ENCODE peak calls at places on chromosome X, in nine cellular contexts. Z, W, H, O, P, A, I, Y and S are unnamed samples.

GRCh38 chrX:85375333-85375738 is 4.1 kb downstream of the POF1B start:
- DNase-seq in Z (no peak), I (peak), H (no peak), P (no peak), Y (peak), O (no peak), W (no peak), A (no peak), S (no peak)

GRCh38 chrX:73758253-73758652 is 195.3 kb downstream of the CHIC1 start:
- DNase-seq in P (no peak), W (peak), A (no peak), H (no peak), I (no peak), Z (no peak), O (no peak), Y (no peak), S (no peak)

GRCh38 chrX:20514358-20514757 is 247.6 kb upstream of the RPS6KA3 start:
- DNase-seq in A (peak), W (peak), Z (no peak), P (peak), H (peak), O (no peak), Y (no peak), I (peak), S (no peak)

GRCh38 chrX:116239944-116240391 is 69.4 kb downstream of the AGTR2 start:
- DNase-seq in Z (no peak), W (peak), O (no peak), I (no peak), Y (peak), A (peak), H (no peak), P (peak), S (no peak)

GRCh38 chrX:3516051-3516541 is 169.6 kb upstream of the MXRA5 start:
- DNase-seq in W (no peak), Z (no peak), I (no peak), O (no peak), P (peak), H (no peak), A (peak), Y (no peak), S (no peak)

GRCh38 chrX:154458954-154459829 is 1.1 kb downstream of the PLXNA3 start:
- DNase-seq in I (no peak), P (peak), W (peak), H (peak), Y (peak), O (peak), A (no peak), Z (no peak), S (no peak)

GRCh38 chrX:312621-313331 is 5.8 kb downstream of the GTPBP6 start:
- DNase-seq in H (no peak), W (no peak), O (no peak), P (no peak), A (no peak), I (no peak), Y (no peak), Z (peak), S (no peak)

GRCh38 chrX:13252726-13253125 is 67.1 kb downstream of the ATXN3L start:
- DNase-seq in I (no peak), P (peak), O (no peak), Y (no peak), H (no peak), W (no peak), Z (no peak), A (peak), S (no peak)

GRCh38 chrX:74383611-74384010 is 37.7 kb upstream of the SLC16A2 start:
- DNase-seq in I (peak), O (peak), Y (peak), A (peak), W (peak), P (peak), Z (no peak), H (peak), S (peak)

GRCh38 chrX:100654256-100654655 is 10.3 kb downstream of the SRPX2 start:
- DNase-seq in I (peak), H (peak), W (peak), A (peak), O (peak), Z (no peak), Y (peak), P (peak), S (peak)

GRCh38 chrX:11629593-11630211 is 36.0 kb downstream of the ARHGAP6 start:
- DNase-seq in H (no peak), P (peak), I (no peak), O (no peak), A (peak), Y (no peak), W (peak), Z (no peak), S (no peak)

GRCh38 chrX:141947350-141947749 is 43.7 kb downstream of the MAGEC1 start:
- DNase-seq in O (no peak), Y (no peak), I (no peak), A (no peak), W (no peak), H (no peak), Z (no peak), P (no peak), S (no peak)

GRCh38 chrX:30659421-30659820 is 6.2 kb downstream of the GK start:
- DNase-seq in H (no peak), O (no peak), Z (no peak), Y (no peak), P (peak), W (peak), I (peak), A (peak), S (no peak)

GRCh38 chrX:151773434-151773833 is 38.9 kb downstream of the CNGA2 start:
- DNase-seq in H (no peak), I (no peak), O (no peak), Y (no peak), P (no peak), W (no peak), Z (no peak), A (no peak), S (no peak)

GRCh38 chrX:38458071-38458470 is 103.3 kb upstream of the TSPAN7 start:
- DNase-seq in Z (no peak), H (peak), O (no peak), A (peak), Y (no peak), W (no peak), P (no peak), I (no peak), S (peak)

GRCh38 chrX:115142057-115142456 is 47.2 kb upstream of the RBMXL3 start:
- DNase-seq in P (no peak), Y (no peak), H (no peak), A (no peak), W (no peak), Z (no peak), O (no peak), I (no peak), S (no peak)

DNA sequence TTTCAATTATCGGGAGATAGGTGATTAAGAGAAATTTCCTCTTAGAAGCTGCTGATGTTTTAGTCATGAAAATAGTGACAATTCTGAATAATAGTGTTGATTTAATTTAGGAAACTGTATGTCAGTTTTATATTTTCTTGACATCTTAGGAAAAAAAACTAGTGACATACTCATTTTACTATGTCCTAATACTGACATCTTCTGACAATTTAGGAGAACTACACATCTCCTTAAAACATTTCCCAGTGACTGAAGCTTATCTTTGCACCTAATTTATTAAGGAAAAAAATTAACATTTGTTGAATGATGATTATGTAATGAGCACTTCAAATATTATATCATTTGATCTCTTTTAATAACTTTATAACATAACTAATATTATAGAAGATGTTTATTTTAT is 42.0 kb upstream of the RBMXL3 start:
- DNase-seq in H (peak), Y (no peak), A (peak), Z (no peak), O (no peak), I (peak), P (peak), W (peak), S (no peak)
- TF ChIP-seq CTCF in H (peak), Y (peak), A (peak), Z (peak), O (peak), I (peak), P (peak), W (peak), S (peak)

DNA sequence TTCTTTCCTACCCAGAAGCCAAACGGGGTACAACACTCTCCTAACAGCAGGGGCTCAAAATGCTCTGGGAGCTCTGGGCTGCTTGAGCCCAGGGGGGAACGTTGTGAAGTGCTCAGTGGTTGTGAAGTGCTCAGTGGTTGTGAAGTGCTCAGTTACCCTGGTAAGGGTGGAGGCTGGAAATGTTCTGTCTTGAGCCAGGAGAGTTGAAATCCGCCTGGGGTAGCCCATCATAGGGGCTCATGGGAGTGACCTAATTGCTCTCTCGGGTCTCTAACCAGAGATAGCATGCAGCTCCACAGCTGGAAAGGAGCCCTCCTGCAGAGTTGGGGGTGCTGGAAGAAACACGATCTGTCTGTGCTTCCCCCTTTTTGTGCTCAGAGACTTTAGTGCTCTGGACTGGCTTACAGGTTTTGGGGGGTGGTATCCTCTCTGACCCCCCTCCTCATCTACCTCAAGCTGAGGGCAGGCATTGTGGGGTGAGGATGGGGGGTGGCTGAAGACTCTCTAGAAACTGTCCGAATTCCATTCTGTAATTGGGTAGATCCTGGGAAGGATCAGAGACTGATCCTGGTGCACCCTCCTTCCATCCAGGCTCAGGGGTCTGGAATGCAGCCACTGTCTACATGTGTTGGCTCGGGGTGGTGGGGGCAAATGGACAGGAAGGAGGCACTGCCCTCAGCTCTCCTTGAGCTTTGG is 2.7 kb downstream of the EFNB1 start:
- DNase-seq in I (no peak), Y (no peak), A (no peak), Z (no peak), H (no peak), O (no peak), W (no peak), P (no peak), S (no peak)
- H3K4me3 ChIP-seq in I (no peak), Y (peak), A (peak), Z (peak), H (peak), O (no peak), W (peak), P (peak), S (no peak)

DNA sequence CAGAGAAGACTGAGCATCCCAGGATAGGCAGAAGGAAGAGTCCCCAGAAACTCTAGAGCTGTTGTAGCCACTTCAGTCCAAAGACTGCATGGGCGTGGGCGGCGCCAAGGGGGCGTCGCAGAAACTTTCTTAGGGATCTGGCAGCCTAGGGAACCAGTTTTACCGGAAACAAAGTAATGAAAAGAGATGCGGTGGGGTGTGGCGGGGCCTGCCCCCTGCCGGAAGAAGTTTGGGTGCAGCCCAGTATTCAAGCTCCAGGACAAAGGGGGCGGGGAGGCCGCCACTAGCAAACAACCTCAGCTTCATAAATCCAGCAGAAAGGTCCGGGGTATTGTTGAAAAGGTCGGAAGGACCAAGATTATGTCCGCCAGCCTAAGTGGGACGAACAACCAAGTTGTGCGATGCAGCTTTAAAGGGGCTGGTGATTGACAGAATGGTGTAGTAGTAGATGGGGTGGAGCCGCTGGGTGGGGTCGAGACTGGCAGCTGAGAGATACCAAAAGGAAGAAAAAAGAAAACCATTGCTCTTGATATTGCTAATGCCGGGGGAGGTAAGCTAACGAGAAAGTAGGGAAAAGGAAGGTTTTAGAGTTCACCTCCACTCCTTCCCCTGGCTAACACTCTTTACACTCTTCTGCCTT is 190.5 kb downstream of the RRAGB start:
- DNase-seq in Z (peak), P (peak), H (peak), I (no peak), A (peak), W (peak), Y (peak), O (no peak), S (peak)
- TF ChIP-seq CTCF in Z (peak), P (peak), H (peak), I (no peak), A (peak), W (peak), Y (peak), O (no peak), S (peak)

DNA sequence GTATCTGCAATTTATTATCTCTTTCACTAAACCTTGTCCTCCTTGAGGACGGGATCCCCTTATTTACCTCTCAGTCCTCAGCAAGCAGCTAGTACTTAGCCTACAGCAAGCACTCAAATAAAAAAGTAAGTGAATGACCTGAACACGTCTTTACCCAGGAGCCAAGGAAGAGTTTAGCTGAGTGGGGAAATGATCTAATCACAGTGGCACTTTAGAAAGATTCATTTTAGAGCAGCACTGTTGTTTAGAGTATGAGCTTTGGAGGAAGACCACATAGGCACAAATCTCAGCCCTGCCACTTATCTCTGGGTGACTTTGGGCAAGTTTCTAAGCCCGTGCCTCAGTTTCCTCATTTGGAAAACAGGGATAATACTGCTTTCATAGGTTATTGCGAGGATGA is 2.7 kb downstream of the FAM120C start:
- DNase-seq in H (no peak), W (peak), P (peak), A (peak), Y (no peak), O (no peak), I (no peak), Z (no peak), S (no peak)
- H3K4me3 ChIP-seq in H (peak), W (peak), P (peak), A (peak), Y (no peak), O (peak), I (peak), Z (no peak), S (no peak)

DNA sequence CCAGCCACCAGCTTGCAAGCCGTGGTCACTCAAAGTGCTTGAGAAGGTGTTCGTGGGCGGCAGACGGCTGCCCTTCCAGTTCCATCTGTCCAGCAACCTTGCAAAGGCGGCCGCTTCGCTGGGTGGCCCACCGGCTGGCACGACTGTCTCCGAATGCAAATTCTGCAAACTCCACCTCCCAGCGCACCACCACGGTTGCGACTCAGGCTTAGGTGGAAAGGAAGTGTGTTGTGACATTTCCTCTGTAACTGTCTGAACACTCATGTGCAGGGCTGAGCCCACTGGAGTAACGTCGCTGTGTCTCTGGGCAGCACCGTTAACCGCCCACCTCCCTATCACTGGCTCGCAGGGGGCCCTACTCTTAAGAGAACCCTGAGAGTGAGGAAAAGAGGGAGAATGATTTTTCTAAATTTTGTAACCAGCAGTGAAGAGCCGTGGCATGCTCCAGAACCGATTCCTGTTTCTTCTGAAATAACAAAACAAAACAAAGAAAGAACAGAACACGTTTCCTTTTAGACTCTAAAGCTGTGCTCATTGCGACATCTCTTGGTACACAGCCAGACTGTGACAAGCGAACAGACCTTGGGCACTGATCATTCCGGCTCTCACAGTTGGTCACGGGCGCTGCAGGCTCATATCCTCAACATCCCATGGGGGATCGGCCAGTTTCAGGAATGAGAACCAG is at the start of gene P2RY8:
- DNase-seq in W (peak), Y (peak), H (peak), Z (peak), O (peak), I (peak), A (peak), P (peak), S (no peak)
- TF ChIP-seq CTCF in W (no peak), Y (no peak), H (no peak), Z (no peak), O (peak), I (no peak), A (no peak), P (no peak), S (no peak)

DNA sequence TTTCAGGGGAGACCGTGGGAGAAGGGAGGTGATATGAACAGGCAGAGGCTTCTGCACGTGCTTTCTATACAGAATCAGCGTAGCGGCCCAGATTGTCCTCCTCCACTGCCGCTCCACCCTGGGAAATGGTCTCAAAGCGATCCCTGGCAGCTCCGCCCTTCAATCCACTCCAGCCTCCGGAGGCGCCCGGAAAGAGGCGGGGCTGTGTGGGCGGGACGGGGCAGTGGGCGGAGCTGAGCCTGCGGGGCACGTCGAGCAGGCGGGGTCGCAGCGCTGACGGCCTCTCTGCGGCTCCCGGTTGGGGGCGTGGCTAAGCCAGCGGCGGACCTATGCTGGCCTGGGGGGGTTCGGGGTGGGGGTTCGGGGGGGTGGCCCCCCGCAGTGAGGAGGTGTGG is 210 bp upstream of the SMIM10L2A start:
- DNase-seq in H (peak), A (peak), O (peak), I (peak), W (peak), Y (peak), P (peak), Z (peak), S (peak)
- H3K4me3 ChIP-seq in H (peak), A (peak), O (peak), I (peak), W (peak), Y (peak), P (peak), Z (peak), S (peak)

GRCh38 chrX:119698835-119699234 is 5.9 kb upstream of the SEPTIN6 start:
- DNase-seq in W (peak), Y (no peak), A (peak), I (peak), O (peak), P (peak), Z (no peak), H (peak), S (peak)
- TF ChIP-seq CTCF in W (peak), Y (peak), A (peak), I (peak), O (peak), P (peak), Z (peak), H (peak), S (peak)

GRCh38 chrX:47621851-47622250 is 2.2 kb upstream of the SYN1 start:
- DNase-seq in P (no peak), I (no peak), Y (no peak), A (no peak), H (no peak), W (no peak), Z (no peak), O (no peak), S (no peak)

GRCh38 chrX:47620303-47620685 is 637 bp upstream of the SYN1 start:
- DNase-seq in Z (no peak), H (no peak), P (no peak), Y (no peak), A (no peak), I (no peak), W (no peak), O (no peak), S (no peak)

GRCh38 chrX:47625365-47625764 is 4.4 kb downstream of the CFP start:
- DNase-seq in O (no peak), Z (no peak), Y (no peak), A (no peak), H (no peak), P (no peak), W (no peak), I (no peak), S (no peak)

GRCh38 chrX:47619486-47620302 is at the start of gene SYN1:
- DNase-seq in Z (peak), Y (peak), A (peak), I (peak), H (peak), W (peak), O (no peak), P (peak), S (no peak)

DNA sequence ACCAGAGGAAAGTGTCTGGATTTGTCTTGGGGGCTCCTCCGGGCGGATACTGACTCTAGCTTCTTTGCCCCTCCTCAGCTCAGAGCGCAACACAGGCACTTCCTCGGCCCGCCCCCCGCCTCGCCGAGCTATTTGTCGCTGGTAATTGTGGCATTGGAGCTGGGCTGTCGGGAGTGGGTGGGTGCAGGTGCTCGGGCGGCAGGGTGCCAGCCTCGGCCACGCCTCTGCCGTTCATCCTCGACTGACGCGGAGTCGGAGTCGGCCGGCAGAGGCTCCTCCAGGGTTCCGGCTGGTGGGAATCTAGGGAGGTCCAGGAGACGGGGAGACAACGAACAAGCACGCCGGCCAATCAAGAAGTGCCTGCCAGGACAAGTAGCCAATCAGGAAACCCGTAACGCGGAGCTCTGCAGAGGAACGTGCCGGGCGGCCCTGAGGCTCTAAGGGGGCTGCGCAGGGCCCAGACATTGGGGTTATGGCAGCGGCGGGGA is 3.9 kb upstream of the SYN1 start:
- DNase-seq in P (peak), A (peak), I (peak), W (no peak), O (no peak), Z (peak), H (peak), Y (peak), S (peak)
- H3K4me3 ChIP-seq in P (peak), A (peak), I (peak), W (no peak), O (no peak), Z (peak), H (peak), Y (peak), S (peak)